ENCODE peak calls at places on chromosomes 5 and 9, in five cellular contexts. One of them, this sample, is unnamed.

GRCh38 chr5:172861461-172861860 is 27.4 kb downstream of the ERGIC1 start:
- DNase-seq in cardiac muscle cell: no peak
- DNase-seq in astrocyte: no peak
- DNase-seq in AG04450: no peak
- DNase-seq in PC-9: no peak
- DNase-seq in this sample: no peak

GRCh38 chr9:134391319-134392231 is 65.3 kb downstream of the RXRA start:
- DNase-seq in cardiac muscle cell: no peak
- DNase-seq in PC-9: no peak
- DNase-seq in AG04450: no peak
- DNase-seq in astrocyte: no peak
- DNase-seq in this sample: no peak

GRCh38 chr9:89425024-89425805 is 72.7 kb downstream of the SEMA4D start:
- DNase-seq in PC-9: no peak
- DNase-seq in astrocyte: no peak
- DNase-seq in AG04450: no peak
- DNase-seq in cardiac muscle cell: no peak
- DNase-seq in this sample: no peak

GRCh38 chr9:135216666-135217431 is 129.4 kb downstream of the OLFM1 start:
- DNase-seq in AG04450: no peak
- DNase-seq in cardiac muscle cell: peak; percentile 49
- DNase-seq in astrocyte: no peak
- DNase-seq in PC-9: no peak
- DNase-seq in this sample: no peak

GRCh38 chr9:81613002-81613750 is 76.2 kb downstream of the TLE1 start:
- DNase-seq in AG04450: peak; percentile 90
- DNase-seq in PC-9: no peak
- DNase-seq in cardiac muscle cell: no peak
- DNase-seq in astrocyte: no peak
- DNase-seq in this sample: peak; percentile 91

GRCh38 chr9:111068816-111069215 is 30.5 kb upstream of the LPAR1 start:
- DNase-seq in cardiac muscle cell: no peak
- DNase-seq in PC-9: no peak
- DNase-seq in AG04450: no peak
- DNase-seq in astrocyte: no peak
- DNase-seq in this sample: peak; percentile 22

GRCh38 chr5:67908145-67908765 is 307.3 kb upstream of the PIK3R1 start:
- DNase-seq in AG04450: no peak
- DNase-seq in cardiac muscle cell: no peak
- DNase-seq in astrocyte: no peak
- DNase-seq in PC-9: no peak
- DNase-seq in this sample: no peak

GRCh38 chr9:2047144-2047671 is 32.1 kb downstream of the SMARCA2 start:
- DNase-seq in AG04450: no peak
- DNase-seq in PC-9: no peak
- DNase-seq in cardiac muscle cell: no peak
- DNase-seq in astrocyte: no peak
- DNase-seq in this sample: no peak

GRCh38 chr9:98455957-98456621 is 200.6 kb upstream of the TBC1D2 start:
- DNase-seq in PC-9: peak; percentile 9
- DNase-seq in astrocyte: peak; percentile 80
- DNase-seq in cardiac muscle cell: peak; percentile 15
- DNase-seq in AG04450: peak; percentile 21
- DNase-seq in this sample: no peak

GRCh38 chr9:23081377-23081776 is 634.8 kb downstream of the DMRTA1 start:
- DNase-seq in astrocyte: no peak
- DNase-seq in PC-9: no peak
- DNase-seq in cardiac muscle cell: no peak
- DNase-seq in AG04450: no peak
- DNase-seq in this sample: no peak

GRCh38 chr5:176868731-176869130 is 30.4 kb downstream of the HK3 start:
- DNase-seq in astrocyte: no peak
- DNase-seq in cardiac muscle cell: no peak
- DNase-seq in PC-9: no peak
- DNase-seq in AG04450: no peak
- DNase-seq in this sample: no peak

GRCh38 chr5:83340511-83340918 is 131.0 kb upstream of the VCAN start:
- DNase-seq in astrocyte: no peak
- DNase-seq in AG04450: no peak
- DNase-seq in PC-9: no peak
- DNase-seq in cardiac muscle cell: no peak
- DNase-seq in this sample: no peak

GRCh38 chr9:69809304-69809863 is 11.2 kb upstream of the CFAP95 start:
- DNase-seq in cardiac muscle cell: no peak
- DNase-seq in PC-9: no peak
- DNase-seq in astrocyte: no peak
- DNase-seq in AG04450: no peak
- DNase-seq in this sample: no peak

GRCh38 chr9:115591584-115591984 is 473.6 kb upstream of the TNC start:
- DNase-seq in cardiac muscle cell: peak; percentile 85
- DNase-seq in PC-9: peak; percentile 73
- DNase-seq in astrocyte: peak; percentile 99
- DNase-seq in AG04450: peak; percentile 99
- DNase-seq in this sample: peak; percentile 99

GRCh38 chr5:31052937-31053658 is 140.4 kb upstream of the CDH6 start:
- DNase-seq in astrocyte: no peak
- DNase-seq in cardiac muscle cell: no peak
- DNase-seq in PC-9: no peak
- DNase-seq in AG04450: no peak
- DNase-seq in this sample: no peak

GRCh38 chr5:66958984-66959641 is 237.5 kb downstream of the CD180 start:
- DNase-seq in cardiac muscle cell: peak; percentile 77
- DNase-seq in astrocyte: peak; percentile 86
- DNase-seq in AG04450: peak; percentile 43
- DNase-seq in PC-9: peak; percentile 8
- DNase-seq in this sample: no peak

GRCh38 chr5:132251220-132251725 is 6.2 kb upstream of the PDLIM4 start:
- DNase-seq in astrocyte: peak; percentile 45
- DNase-seq in cardiac muscle cell: no peak
- DNase-seq in AG04450: no peak
- DNase-seq in PC-9: no peak
- DNase-seq in this sample: no peak

GRCh38 chr5:131252824-131253171 is 11.1 kb upstream of the CDC42SE2 start:
- DNase-seq in AG04450: no peak
- DNase-seq in astrocyte: no peak
- DNase-seq in cardiac muscle cell: no peak
- DNase-seq in PC-9: no peak
- DNase-seq in this sample: no peak

GRCh38 chr9:5095795-5096194 is 89.6 kb downstream of the INSL6 start:
- DNase-seq in PC-9: no peak
- DNase-seq in cardiac muscle cell: no peak
- DNase-seq in AG04450: no peak
- DNase-seq in astrocyte: no peak
- DNase-seq in this sample: no peak

DNA sequence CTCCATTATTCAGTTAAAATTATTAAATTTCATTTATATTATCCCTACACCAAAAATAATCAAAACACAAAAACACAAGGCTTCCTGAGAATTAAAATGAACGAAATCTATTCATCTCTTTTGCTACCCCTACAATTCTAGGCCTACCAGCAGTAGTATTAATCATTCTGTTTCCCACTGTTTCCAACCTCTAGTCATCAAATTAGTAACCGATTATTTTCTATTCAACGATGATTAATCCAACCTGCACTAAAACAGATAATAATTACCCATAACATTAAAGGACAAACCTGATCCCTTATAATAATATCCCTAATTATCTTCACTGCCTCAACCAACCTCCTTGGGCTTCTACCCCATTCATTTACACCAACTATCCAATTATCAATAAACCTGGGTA is 86.0 kb downstream of the INSL6 start:
- DNase-seq in AG04450: no peak
- DNase-seq in cardiac muscle cell: no peak
- DNase-seq in astrocyte: no peak
- DNase-seq in PC-9: no peak
- DNase-seq in this sample: no peak
- TF ChIP-seq CTCF in AG04450: no peak
- TF ChIP-seq CTCF in cardiac muscle cell: no peak
- TF ChIP-seq CTCF in astrocyte: no peak
- TF ChIP-seq CTCF in PC-9: no peak
- TF ChIP-seq CTCF in this sample: no peak

DNA sequence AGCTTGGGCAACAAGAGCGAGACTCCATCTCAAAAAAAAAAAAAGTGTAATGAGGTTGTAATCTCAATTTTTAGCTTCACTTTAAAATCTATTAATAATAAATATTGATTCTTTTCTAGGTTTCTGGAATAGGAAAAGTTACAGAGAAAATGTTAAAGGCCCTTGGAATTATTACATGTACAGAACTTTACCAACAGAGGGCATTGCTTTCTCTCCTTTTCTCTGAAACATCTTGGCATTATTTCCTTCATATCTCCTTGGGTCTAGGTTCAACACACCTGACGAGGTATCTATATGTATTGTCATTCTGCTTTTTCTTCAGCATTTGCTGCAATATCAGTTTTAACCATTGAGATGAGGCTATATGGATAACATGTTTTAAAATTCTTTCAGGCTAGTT is 26.6 kb upstream of the ANKDD1B start:
- DNase-seq in astrocyte: no peak
- DNase-seq in AG04450: no peak
- DNase-seq in cardiac muscle cell: no peak
- DNase-seq in PC-9: no peak
- DNase-seq in this sample: no peak
- TF ChIP-seq CTCF in astrocyte: peak; percentile 22
- TF ChIP-seq CTCF in AG04450: peak; percentile 35
- TF ChIP-seq CTCF in cardiac muscle cell: peak; percentile 28
- TF ChIP-seq CTCF in PC-9: peak; percentile 60
- TF ChIP-seq CTCF in this sample: no peak

GRCh38 chr9:121639619-121640018 is 11.8 kb upstream of the DAB2IP start:
- DNase-seq in cardiac muscle cell: no peak
- DNase-seq in PC-9: no peak
- DNase-seq in AG04450: no peak
- DNase-seq in astrocyte: no peak
- DNase-seq in this sample: no peak

GRCh38 chr9:121638901-121639592 is 12.4 kb upstream of the DAB2IP start:
- DNase-seq in astrocyte: no peak
- DNase-seq in PC-9: no peak
- DNase-seq in AG04450: no peak
- DNase-seq in cardiac muscle cell: no peak
- DNase-seq in this sample: no peak

GRCh38 chr9:121640486-121641227 is 10.8 kb upstream of the DAB2IP start:
- DNase-seq in PC-9: no peak
- DNase-seq in AG04450: no peak
- DNase-seq in cardiac muscle cell: no peak
- DNase-seq in astrocyte: no peak
- DNase-seq in this sample: no peak

GRCh38 chr9:121641228-121641611 is 10.2 kb upstream of the DAB2IP start:
- DNase-seq in astrocyte: no peak
- DNase-seq in AG04450: no peak
- DNase-seq in cardiac muscle cell: no peak
- DNase-seq in PC-9: no peak
- DNase-seq in this sample: no peak

GRCh38 chr9:121640076-121640475 is 11.4 kb upstream of the DAB2IP start:
- DNase-seq in PC-9: peak; percentile 44
- DNase-seq in cardiac muscle cell: peak; percentile 80
- DNase-seq in astrocyte: no peak
- DNase-seq in AG04450: no peak
- DNase-seq in this sample: no peak
- TF ChIP-seq CTCF in PC-9: peak; percentile 73
- TF ChIP-seq CTCF in cardiac muscle cell: peak; percentile 53
- TF ChIP-seq CTCF in astrocyte: peak; percentile 23
- TF ChIP-seq CTCF in AG04450: peak; percentile 57
- TF ChIP-seq CTCF in this sample: peak; percentile 49

GRCh38 chr5:54234304-54234938 is 76.0 kb downstream of the ARL15 start:
- DNase-seq in AG04450: peak; percentile 26
- DNase-seq in astrocyte: peak; percentile 23
- DNase-seq in cardiac muscle cell: peak; percentile 36
- DNase-seq in PC-9: no peak
- DNase-seq in this sample: peak; percentile 37
- TF ChIP-seq CTCF in AG04450: peak; percentile 69
- TF ChIP-seq CTCF in astrocyte: peak; percentile 53
- TF ChIP-seq CTCF in cardiac muscle cell: peak; percentile 63
- TF ChIP-seq CTCF in PC-9: peak; percentile 79
- TF ChIP-seq CTCF in this sample: peak; percentile 59

GRCh38 chr9:119793272-119793671 is 424.0 kb upstream of the BRINP1 start:
- DNase-seq in astrocyte: no peak
- DNase-seq in PC-9: no peak
- DNase-seq in AG04450: no peak
- DNase-seq in cardiac muscle cell: no peak
- DNase-seq in this sample: no peak

GRCh38 chr9:119795395-119795794 is 426.2 kb upstream of the BRINP1 start:
- DNase-seq in cardiac muscle cell: no peak
- DNase-seq in AG04450: no peak
- DNase-seq in PC-9: no peak
- DNase-seq in astrocyte: no peak
- DNase-seq in this sample: no peak

GRCh38 chr9:119790022-119790421 is 420.8 kb upstream of the BRINP1 start:
- DNase-seq in cardiac muscle cell: no peak
- DNase-seq in PC-9: no peak
- DNase-seq in astrocyte: no peak
- DNase-seq in AG04450: no peak
- DNase-seq in this sample: no peak

GRCh38 chr9:119788876-119789275 is 419.6 kb upstream of the BRINP1 start:
- DNase-seq in AG04450: no peak
- DNase-seq in cardiac muscle cell: no peak
- DNase-seq in astrocyte: no peak
- DNase-seq in PC-9: no peak
- DNase-seq in this sample: no peak

DNA sequence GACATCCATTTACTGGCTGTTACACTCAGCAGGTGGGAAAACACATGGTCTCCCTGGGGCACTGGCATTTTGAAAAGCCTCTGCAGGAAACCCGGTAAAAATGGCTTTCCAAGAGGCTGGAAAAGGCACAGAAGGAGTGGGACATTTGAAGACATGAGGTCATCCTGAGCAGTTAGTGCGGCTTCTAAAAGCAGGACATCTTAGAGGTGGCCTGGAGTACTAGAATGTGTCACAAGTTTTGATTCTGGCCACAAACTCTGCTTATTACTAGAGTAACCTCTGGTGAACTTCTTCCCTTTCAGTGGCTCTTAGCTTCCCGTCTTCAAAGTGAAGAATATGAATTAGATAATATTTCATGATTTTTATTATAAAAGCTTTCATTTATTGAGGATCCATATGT is 423.0 kb upstream of the BRINP1 start:
- DNase-seq in PC-9: no peak
- DNase-seq in cardiac muscle cell: no peak
- DNase-seq in AG04450: no peak
- DNase-seq in astrocyte: no peak
- DNase-seq in this sample: no peak
- TF ChIP-seq CTCF in PC-9: no peak
- TF ChIP-seq CTCF in cardiac muscle cell: no peak
- TF ChIP-seq CTCF in AG04450: no peak
- TF ChIP-seq CTCF in astrocyte: no peak
- TF ChIP-seq CTCF in this sample: no peak

DNA sequence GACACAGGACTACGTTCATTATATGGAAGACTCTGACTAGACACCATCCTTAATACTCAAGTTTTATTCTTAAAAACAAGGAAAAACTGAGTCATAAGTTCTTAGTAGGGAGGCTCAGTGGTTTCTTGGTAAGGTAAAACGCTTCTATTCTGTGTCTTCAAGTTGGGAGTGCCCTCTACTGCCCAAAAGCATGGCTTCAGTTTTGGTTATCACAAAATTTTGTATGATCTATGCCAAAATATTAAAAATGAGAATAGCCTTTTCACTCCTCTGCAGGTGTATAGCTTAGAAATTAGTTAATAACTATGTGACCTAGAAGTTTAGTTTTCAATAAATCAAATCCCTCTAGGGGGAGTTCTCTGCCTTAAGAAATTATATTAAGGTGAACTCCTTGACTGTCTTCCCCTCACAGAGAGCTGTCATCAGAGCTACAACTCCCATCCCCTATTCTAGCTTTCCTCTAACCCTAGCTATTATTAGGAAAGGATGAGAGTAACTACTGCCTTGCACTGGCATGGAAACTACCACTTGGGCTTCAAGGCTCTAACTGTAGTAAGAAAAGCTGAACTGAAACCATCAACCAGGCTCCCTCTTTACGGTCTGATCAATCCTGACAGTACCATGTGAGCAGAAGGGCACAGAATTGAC is 189.7 kb downstream of the GNAQ start:
- DNase-seq in astrocyte: no peak
- DNase-seq in AG04450: no peak
- DNase-seq in cardiac muscle cell: no peak
- DNase-seq in PC-9: no peak
- DNase-seq in this sample: no peak
- TF ChIP-seq CTCF in astrocyte: peak; percentile 24
- TF ChIP-seq CTCF in AG04450: peak; percentile 40
- TF ChIP-seq CTCF in cardiac muscle cell: peak; percentile 39
- TF ChIP-seq CTCF in PC-9: peak; percentile 45
- TF ChIP-seq CTCF in this sample: peak; percentile 43